ENCODE peak calls at places on chromosomes 5 and 9, in seven cellular contexts. R, P, G, U, V, Z and X are unnamed samples.

GRCh38 chr5:157267766-157268480 is 2.0 kb downstream of the CYFIP2 start:
- DNase-seq in R (no peak), P (no peak), G (no peak), U (no peak), V (no peak), Z (peak; percentile 57), X (no peak)

GRCh38 chr5:41246376-41246775 is 33.0 kb upstream of the C6 start:
- DNase-seq in R (no peak), P (no peak), G (no peak), U (peak; percentile 4), V (no peak), Z (no peak), X (peak; percentile 65)

GRCh38 chr9:76531231-76531775 is 72.3 kb downstream of the GCNT1 start:
- DNase-seq in R (no peak), P (no peak), G (no peak), U (no peak), V (no peak), Z (no peak), X (no peak)

GRCh38 chr5:84573017-84573712 is 188.5 kb upstream of the EDIL3 start:
- DNase-seq in R (no peak), P (no peak), G (no peak), U (no peak), V (no peak), Z (no peak), X (no peak)

GRCh38 chr5:125499969-125500368 is 753.5 kb upstream of the ZNF608 start:
- DNase-seq in R (no peak), P (no peak), G (peak; percentile 31), U (no peak), V (no peak), Z (no peak), X (no peak)

GRCh38 chr5:126970517-126971017 is 59.8 kb downstream of the MARCHF3 start:
- DNase-seq in R (no peak), P (no peak), G (no peak), U (no peak), V (peak; percentile 35), Z (no peak), X (peak; percentile 29)

GRCh38 chr5:179125789-179126505 is 65.8 kb downstream of the ZNF354C start:
- DNase-seq in R (no peak), P (no peak), G (no peak), U (no peak), V (no peak), Z (no peak), X (no peak)

GRCh38 chr5:41707853-41708603 is 162.2 kb downstream of the OXCT1 start:
- DNase-seq in R (no peak), P (no peak), G (peak; percentile 39), U (peak; percentile 36), V (peak; percentile 14), Z (no peak), X (peak; percentile 17)

GRCh38 chr9:26260238-26260637 is 582.0 kb upstream of the TUSC1 start:
- DNase-seq in R (no peak), P (no peak), G (no peak), U (no peak), V (no peak), Z (no peak), X (no peak)

GRCh38 chr9:120397453-120397852 is 182.5 kb downstream of the CDK5RAP2 start:
- DNase-seq in R (no peak), P (no peak), G (no peak), U (no peak), V (no peak), Z (no peak), X (no peak)

GRCh38 chr5:139457653-139458306 is 4.8 kb downstream of the ECSCR start:
- DNase-seq in R (no peak), P (peak; percentile 67), G (no peak), U (no peak), V (no peak), Z (no peak), X (no peak)

GRCh38 chr9:81312346-81312745 is 377.0 kb downstream of the TLE1 start:
- DNase-seq in R (no peak), P (no peak), G (no peak), U (no peak), V (no peak), Z (no peak), X (no peak)

GRCh38 chr9:84230355-84231136 is 110.0 kb downstream of the SLC28A3 start:
- DNase-seq in R (no peak), P (no peak), G (no peak), U (no peak), V (peak; percentile 44), Z (peak; percentile 47), X (peak; percentile 11)

GRCh38 chr5:173829826-173830225 is 58.3 kb upstream of the CPEB4 start:
- DNase-seq in R (no peak), P (no peak), G (no peak), U (peak; percentile 22), V (no peak), Z (no peak), X (peak; percentile 61)

GRCh38 chr5:54959673-54960418 is 25.5 kb downstream of the ESM1 start:
- DNase-seq in R (peak; percentile 40), P (peak; percentile 79), G (no peak), U (no peak), V (no peak), Z (no peak), X (no peak)

GRCh38 chr9:133129001-133129799 is 8.2 kb upstream of the RALGDS start:
- DNase-seq in R (no peak), P (no peak), G (no peak), U (no peak), V (no peak), Z (no peak), X (no peak)

GRCh38 chr9:98912450-98912849 is 31.3 kb upstream of the COL15A1 start:
- DNase-seq in R (no peak), P (no peak), G (no peak), U (no peak), V (no peak), Z (no peak), X (no peak)

GRCh38 chr5:28344803-28345433 is 1306.5 kb upstream of the CDH9 start:
- DNase-seq in R (no peak), P (no peak), G (no peak), U (peak; percentile 36), V (no peak), Z (no peak), X (peak; percentile 63)

GRCh38 chr5:120096413-120096812 is 367.7 kb upstream of the PRR16 start:
- DNase-seq in R (no peak), P (no peak), G (no peak), U (no peak), V (no peak), Z (no peak), X (peak; percentile 40)